ENCODE peak calls at places on chromosome 12, in nine cellular contexts. J is tibial artery, Z is left ventricle myocardium inferior, P is type B pancreatic cell, E is pancreas, M is vagina, O is suprapubic skin, H is lung, T is foreskin fibroblast. W is an unnamed sample.

GRCh38 chr12:70982286-70982685 is 61.7 kb upstream of the PTPRR start:
- DNase-seq in J (no peak), Z (no peak), P (no peak), E (no peak), M (no peak), O (no peak), H (no peak), T (peak), W (no peak)

GRCh38 chr12:269216-269615 is 6.6 kb upstream of the SLC6A13 start:
- DNase-seq in J (no peak), Z (no peak), P (no peak), E (no peak), M (no peak), O (no peak), H (no peak), T (peak), W (no peak)

GRCh38 chr12:55932546-55932919 is 1.6 kb downstream of the DGKA start:
- DNase-seq in J (no peak), Z (no peak), P (no peak), E (no peak), M (no peak), O (no peak), H (no peak), T (peak), W (no peak)

GRCh38 chr12:608413-608812 is 54.8 kb downstream of the NINJ2 start:
- DNase-seq in J (peak), Z (no peak), P (no peak), E (no peak), M (no peak), O (no peak), H (no peak), T (no peak), W (no peak)

GRCh38 chr12:109580272-109580671 is 6.7 kb downstream of the MVK start:
- DNase-seq in J (no peak), Z (no peak), P (no peak), E (no peak), M (no peak), O (no peak), H (no peak), T (no peak), W (no peak)

GRCh38 chr12:24741216-24741615 is 207.7 kb downstream of the BCAT1 start:
- DNase-seq in J (no peak), Z (no peak), P (no peak), E (no peak), M (no peak), O (no peak), H (no peak), T (no peak), W (no peak)

GRCh38 chr12:26119391-26119981 is 5.4 kb downstream of the BHLHE41 start:
- DNase-seq in J (no peak), Z (no peak), P (no peak), E (no peak), M (no peak), O (no peak), H (no peak), T (peak), W (no peak)

GRCh38 chr12:6393109-6393508 is 9.1 kb downstream of the LTBR start:
- DNase-seq in J (no peak), Z (no peak), P (no peak), E (no peak), M (no peak), O (no peak), H (no peak), T (no peak), W (no peak)

GRCh38 chr12:58917699-58918334 is 2.5 kb downstream of the LRIG3 start:
- DNase-seq in J (no peak), Z (no peak), P (no peak), E (no peak), M (no peak), O (no peak), H (no peak), T (peak), W (no peak)

GRCh38 chr12:32918890-32919791 is 22.6 kb upstream of the PKP2 start:
- DNase-seq in J (no peak), Z (no peak), P (no peak), E (no peak), M (no peak), O (no peak), H (no peak), T (no peak), W (no peak)

GRCh38 chr12:84910549-84911241 is 1.9 kb downstream of the SLC6A15 start:
- DNase-seq in J (no peak), Z (no peak), P (no peak), E (no peak), M (no peak), O (peak), H (no peak), T (no peak), W (no peak)

GRCh38 chr12:14779834-14780233 is 23.4 kb downstream of the WBP11 start:
- DNase-seq in J (no peak), Z (no peak), P (no peak), E (no peak), M (no peak), O (no peak), H (no peak), T (no peak), W (no peak)

GRCh38 chr12:19186722-19187661 is 57.5 kb downstream of the PLEKHA5 start:
- DNase-seq in J (no peak), Z (no peak), P (no peak), E (no peak), M (no peak), O (no peak), H (no peak), T (peak), W (no peak)

GRCh38 chr12:85468356-85469157 is 188.5 kb downstream of the ALX1 start:
- DNase-seq in J (peak), Z (no peak), P (no peak), E (no peak), M (no peak), O (no peak), H (peak), T (peak), W (no peak)

GRCh38 chr12:60935981-60936761 is 1324.0 kb upstream of the USP15 start:
- DNase-seq in J (no peak), Z (no peak), P (no peak), E (no peak), M (no peak), O (no peak), H (no peak), T (no peak), W (no peak)
- TF ChIP-seq CTCF in J (no peak), Z (no peak), P (no peak), E (no peak), M (no peak), O (no peak), H (no peak), T (no peak), W (no peak)

GRCh38 chr12:112466835-112467234 is 48.1 kb downstream of the PTPN11 start:
- DNase-seq in J (no peak), Z (no peak), P (no peak), E (no peak), M (no peak), O (no peak), H (no peak), T (no peak), W (no peak)

GRCh38 chr12:112463478-112463877 is 44.7 kb downstream of the PTPN11 start:
- DNase-seq in J (no peak), Z (no peak), P (no peak), E (no peak), M (no peak), O (no peak), H (no peak), T (no peak), W (no peak)

GRCh38 chr12:112466011-112466422 is 47.3 kb downstream of the PTPN11 start:
- DNase-seq in J (no peak), Z (no peak), P (no peak), E (no peak), M (no peak), O (no peak), H (no peak), T (no peak), W (no peak)

GRCh38 chr12:112468041-112468440 is 49.3 kb downstream of the PTPN11 start:
- DNase-seq in J (no peak), Z (no peak), P (no peak), E (no peak), M (no peak), O (no peak), H (no peak), T (no peak), W (no peak)

GRCh38 chr12:112464605-112465004 is 45.9 kb downstream of the PTPN11 start:
- DNase-seq in J (no peak), Z (no peak), P (no peak), E (no peak), M (no peak), O (no peak), H (no peak), T (no peak), W (no peak)
- TF ChIP-seq CTCF in J (no peak), Z (no peak), P (no peak), E (no peak), M (no peak), O (no peak), H (no peak), T (no peak), W (no peak)

DNA sequence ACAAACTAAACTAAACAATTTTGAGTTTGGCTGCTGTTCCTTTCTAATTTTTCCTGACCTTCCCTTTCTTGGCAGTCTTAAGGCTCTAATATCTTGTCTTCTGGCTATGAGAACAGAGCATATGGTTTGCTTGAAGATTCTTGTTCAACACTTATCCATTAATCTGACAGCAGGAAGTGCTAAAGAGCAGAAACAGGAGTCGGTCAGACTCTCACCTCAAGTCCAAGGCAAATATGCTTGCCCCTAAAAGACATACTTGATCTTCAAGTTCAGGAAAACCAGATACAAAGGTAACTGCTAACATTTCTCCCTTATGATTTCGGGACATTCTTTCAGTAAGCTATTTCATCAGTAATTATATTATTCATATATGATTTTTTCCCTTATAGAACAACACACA is 52.6 kb upstream of the KCNJ8 start:
- DNase-seq in J (no peak), Z (no peak), P (no peak), E (no peak), M (no peak), O (no peak), H (no peak), T (no peak), W (no peak)
- TF ChIP-seq CTCF in J (no peak), Z (no peak), P (no peak), E (no peak), M (no peak), O (no peak), H (no peak), T (no peak), W (no peak)

GRCh38 chr12:53450936-53451335 is 966 bp upstream of the PCBP2 start:
- DNase-seq in J (no peak), Z (no peak), P (no peak), E (no peak), M (no peak), O (no peak), H (no peak), T (no peak), W (no peak)

GRCh38 chr12:53453953-53454640 is 2.2 kb downstream of the PCBP2 start:
- DNase-seq in J (no peak), Z (no peak), P (no peak), E (no peak), M (no peak), O (no peak), H (no peak), T (no peak), W (no peak)

GRCh38 chr12:53454710-53455109 is 2.8 kb downstream of the PCBP2 start:
- DNase-seq in J (no peak), Z (no peak), P (no peak), E (no peak), M (no peak), O (no peak), H (no peak), T (no peak), W (no peak)

GRCh38 chr12:53451661-53452158 is at the start of gene PCBP2:
- DNase-seq in J (peak), Z (peak), P (peak), E (peak), M (peak), O (peak), H (peak), T (peak), W (peak)

DNA sequence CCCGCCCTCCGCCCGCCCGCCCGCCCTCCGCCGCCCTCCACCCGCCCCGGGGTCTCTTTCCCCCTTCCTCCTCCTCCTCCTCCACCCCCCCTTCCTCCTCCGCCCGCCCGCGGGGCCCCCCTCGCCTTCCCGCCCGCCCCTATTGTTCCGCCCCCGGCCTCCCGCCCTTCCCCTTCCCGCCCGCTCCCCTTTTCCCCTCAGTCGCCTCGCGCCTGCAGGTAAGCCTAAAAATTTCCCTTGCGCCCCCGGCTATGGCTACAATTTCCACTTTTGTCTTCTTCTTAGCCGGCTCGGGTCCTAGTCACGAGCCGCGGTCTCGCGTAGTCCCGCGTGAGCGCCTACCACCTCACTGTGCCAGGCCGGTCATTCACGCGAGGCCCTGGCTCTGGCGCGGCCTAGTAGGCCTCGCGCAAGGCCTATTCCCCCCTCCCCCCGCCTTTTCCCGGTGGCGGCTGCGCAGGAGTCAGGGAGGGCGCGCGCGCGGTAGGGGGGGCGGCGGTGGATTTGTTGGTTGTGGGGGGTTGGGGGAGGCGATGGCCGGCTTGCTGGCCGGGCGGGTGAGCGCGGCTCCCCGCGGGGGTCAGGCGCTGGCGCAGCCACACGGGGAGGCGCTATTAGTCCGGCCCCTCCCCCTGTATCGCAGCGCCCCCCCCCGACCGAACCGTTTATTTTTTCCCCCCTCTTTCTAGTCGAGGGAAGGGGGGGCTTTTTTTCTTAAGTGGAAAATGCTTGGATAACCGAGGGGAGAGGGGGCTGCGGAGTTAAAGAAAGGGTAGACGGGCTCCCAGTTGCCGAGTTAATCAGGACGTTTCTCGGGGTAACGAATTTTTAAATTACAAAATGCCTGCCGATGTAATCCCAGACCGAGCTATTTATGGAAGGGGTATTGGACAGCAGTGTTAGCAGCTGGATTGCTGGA is 516 bp downstream of the PCBP2 start:
- DNase-seq in J (peak), Z (peak), P (peak), E (peak), M (peak), O (peak), H (peak), T (peak), W (peak)
- TF ChIP-seq CTCF in J (peak), Z (peak), P (peak), E (no peak), M (peak), O (peak), H (no peak), T (no peak), W (peak)

W was measured in osteocyte.